ENCODE peak calls at places on chromosomes 6 and 20, in five cellular contexts. S is BJ, V is skeletal muscle cell, C is astrocyte of the spinal cord, M is MM.1S. J is an unnamed sample.

GRCh38 chr6:56435326-56435725 is 187.9 kb upstream of the COL21A1 start:
- DNase-seq in S (no peak), V (no peak), C (no peak), M (no peak), J (no peak)

GRCh38 chr6:113732384-113732966 is 124.7 kb upstream of the MARCKS start:
- DNase-seq in S (no peak), V (peak), C (peak), M (no peak), J (no peak)

GRCh38 chr20:51185277-51185676 is 162.4 kb upstream of the KCNG1 start:
- DNase-seq in S (no peak), V (no peak), C (no peak), M (no peak), J (no peak)

GRCh38 chr6:133610271-133610840 is 278.6 kb upstream of the TCF21 start:
- DNase-seq in S (no peak), V (no peak), C (peak), M (no peak), J (no peak)

GRCh38 chr6:143457563-143458359 is 7.2 kb downstream of the PEX3 start:
- DNase-seq in S (no peak), V (no peak), C (peak), M (no peak), J (no peak)

GRCh38 chr6:29757701-29758293 is 34.6 kb downstream of the HLA-F start:
- DNase-seq in S (no peak), V (no peak), C (no peak), M (no peak), J (no peak)

GRCh38 chr6:22320750-22321149 is 23.9 kb upstream of the PRL start:
- DNase-seq in S (peak), V (peak), C (peak), M (no peak), J (no peak)

GRCh38 chr6:2028457-2029038 is 216.9 kb downstream of the GMDS start:
- DNase-seq in S (no peak), V (no peak), C (no peak), M (no peak), J (peak)

GRCh38 chr6:16355699-16356481 is 117.5 kb downstream of the GMPR start:
- DNase-seq in S (no peak), V (no peak), C (peak), M (no peak), J (no peak)

GRCh38 chr6:80550748-80551147 is 444.3 kb downstream of the BCKDHB start:
- DNase-seq in S (no peak), V (no peak), C (no peak), M (no peak), J (no peak)

GRCh38 chr6:79404677-79405076 is 132.6 kb downstream of the LCA5 start:
- DNase-seq in S (no peak), V (no peak), C (no peak), M (no peak), J (no peak)

GRCh38 chr20:41204304-41205265 is 67.2 kb downstream of the PLCG1 start:
- DNase-seq in S (no peak), V (no peak), C (no peak), M (no peak), J (no peak)

GRCh38 chr20:48638546-48638945 is 189.3 kb downstream of the PREX1 start:
- DNase-seq in S (no peak), V (no peak), C (peak), M (no peak), J (no peak)

GRCh38 chr20:61118429-61119224 is 133.4 kb upstream of the CDH4 start:
- DNase-seq in S (no peak), V (peak), C (peak), M (no peak), J (no peak)

GRCh38 chr6:41938590-41938989 is 3.0 kb downstream of the CCND3 start:
- DNase-seq in S (no peak), V (no peak), C (no peak), M (no peak), J (no peak)
- H3K4me3 ChIP-seq in S (no peak), V (peak), C (no peak), M (no peak), J (peak)

GRCh38 chr20:53738945-53739798 is 145.5 kb upstream of the ZNF217 start:
- DNase-seq in S (no peak), V (no peak), C (no peak), M (peak), J (no peak)
- H3K4me3 ChIP-seq in S (peak), V (peak), C (no peak), M (peak), J (no peak)

DNA sequence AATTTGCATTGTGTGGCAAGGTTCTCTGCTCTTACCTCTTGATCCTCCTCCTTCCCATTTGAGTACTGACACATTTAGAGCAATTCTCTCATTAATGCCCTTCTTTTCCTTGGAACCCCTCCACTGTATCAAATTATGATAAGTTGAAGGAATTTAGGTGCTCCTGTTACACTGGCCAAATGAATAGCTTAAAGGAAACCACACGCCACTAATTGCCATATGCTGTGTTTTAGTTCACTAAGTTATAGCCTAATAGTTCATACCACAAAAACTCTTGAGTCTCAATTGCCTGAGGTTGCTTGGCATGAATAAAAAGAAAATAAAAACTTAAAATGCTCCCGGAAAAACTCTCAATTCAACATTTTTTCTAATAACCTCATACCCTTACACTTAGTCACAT is 1239.3 kb downstream of the EPHA7 start:
- DNase-seq in S (no peak), V (no peak), C (no peak), M (no peak), J (no peak)
- H3K4me3 ChIP-seq in S (no peak), V (no peak), C (no peak), M (no peak), J (no peak)

GRCh38 chr20:3753098-3753497 is 14.5 kb downstream of the ADISSP start:
- DNase-seq in S (no peak), V (no peak), C (peak), M (no peak), J (peak)

GRCh38 chr20:3753501-3754257 is 13.9 kb downstream of the ADISSP start:
- DNase-seq in S (no peak), V (no peak), C (no peak), M (no peak), J (no peak)

GRCh38 chr20:3751284-3751663 is 16.3 kb downstream of the ADISSP start:
- DNase-seq in S (no peak), V (no peak), C (no peak), M (no peak), J (no peak)

GRCh38 chr20:3752386-3752759 is 15.2 kb downstream of the ADISSP start:
- DNase-seq in S (no peak), V (no peak), C (no peak), M (no peak), J (no peak)

GRCh38 chr20:3751664-3752385 is 15.7 kb downstream of the ADISSP start:
- DNase-seq in S (no peak), V (no peak), C (no peak), M (no peak), J (no peak)
- H3K4me3 ChIP-seq in S (no peak), V (no peak), C (no peak), M (no peak), J (no peak)

GRCh38 chr6:150145427-150145826 is 2.6 kb downstream of the PPP1R14C start:
- DNase-seq in S (no peak), V (no peak), C (no peak), M (no peak), J (no peak)

GRCh38 chr6:150142304-150142656 is 564 bp upstream of the PPP1R14C start:
- DNase-seq in S (no peak), V (peak), C (no peak), M (no peak), J (no peak)

GRCh38 chr6:150144294-150144868 is 1.5 kb downstream of the PPP1R14C start:
- DNase-seq in S (no peak), V (no peak), C (no peak), M (no peak), J (no peak)

GRCh38 chr6:150142657-150143501 is at the start of gene PPP1R14C:
- DNase-seq in S (no peak), V (no peak), C (no peak), M (no peak), J (peak)

DNA sequence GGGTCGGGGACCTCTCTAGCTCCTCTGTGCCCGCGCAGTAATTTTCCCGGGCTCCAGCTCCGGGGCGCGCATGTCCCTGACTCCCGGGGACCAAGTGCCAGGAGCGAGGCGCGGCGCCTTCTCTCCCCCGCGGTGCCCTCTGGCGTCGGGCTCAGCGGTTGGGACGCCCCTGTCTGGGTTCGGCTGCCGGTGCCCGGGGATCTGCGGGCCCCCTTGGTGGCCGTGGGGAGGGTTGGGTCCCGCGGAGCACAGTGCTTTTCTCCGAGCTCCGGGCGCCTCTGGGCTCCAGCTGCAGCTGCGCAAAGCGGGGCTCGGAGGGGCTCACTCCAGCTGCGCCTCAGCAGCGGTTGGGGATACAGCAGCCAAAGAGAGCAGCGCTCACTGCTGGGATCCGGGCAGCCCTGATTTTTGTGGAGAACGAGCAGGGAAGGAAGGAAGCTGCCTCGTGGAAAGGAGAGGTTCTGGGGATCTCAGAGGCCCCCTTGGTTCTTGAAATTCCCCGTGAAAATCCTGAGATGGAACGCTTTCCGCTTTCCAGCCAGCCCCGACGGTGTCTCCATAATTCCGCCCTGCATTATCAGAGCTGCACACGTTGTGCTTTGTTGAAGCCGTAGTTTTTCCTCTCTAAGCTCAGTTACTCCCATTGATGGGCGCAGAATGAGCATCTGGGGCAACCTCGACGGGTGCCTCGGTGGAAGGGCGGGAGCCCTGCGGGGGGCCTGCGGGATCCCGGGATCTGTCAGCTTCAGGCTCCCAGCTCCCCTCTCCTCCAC is 863 bp downstream of the PPP1R14C start:
- DNase-seq in S (no peak), V (no peak), C (no peak), M (no peak), J (no peak)
- H3K4me3 ChIP-seq in S (peak), V (peak), C (no peak), M (no peak), J (no peak)

GRCh38 chr6:11089695-11090094 is 3.9 kb upstream of the SMIM13 start:
- DNase-seq in S (no peak), V (no peak), C (no peak), M (no peak), J (no peak)

GRCh38 chr6:11093591-11094410 is at the start of gene SMIM13:
- DNase-seq in S (peak), V (peak), C (peak), M (peak), J (peak)

GRCh38 chr6:11094411-11094851 is 797 bp downstream of the SMIM13 start:
- DNase-seq in S (no peak), V (no peak), C (peak), M (peak), J (no peak)

GRCh38 chr6:11093065-11093590 is 506 bp upstream of the SMIM13 start:
- DNase-seq in S (no peak), V (no peak), C (no peak), M (peak), J (peak)

GRCh38 chr6:11092654-11093053 is 980 bp upstream of the SMIM13 start:
- DNase-seq in S (no peak), V (no peak), C (no peak), M (no peak), J (no peak)
- H3K4me3 ChIP-seq in S (peak), V (peak), C (peak), M (peak), J (peak)

DNA sequence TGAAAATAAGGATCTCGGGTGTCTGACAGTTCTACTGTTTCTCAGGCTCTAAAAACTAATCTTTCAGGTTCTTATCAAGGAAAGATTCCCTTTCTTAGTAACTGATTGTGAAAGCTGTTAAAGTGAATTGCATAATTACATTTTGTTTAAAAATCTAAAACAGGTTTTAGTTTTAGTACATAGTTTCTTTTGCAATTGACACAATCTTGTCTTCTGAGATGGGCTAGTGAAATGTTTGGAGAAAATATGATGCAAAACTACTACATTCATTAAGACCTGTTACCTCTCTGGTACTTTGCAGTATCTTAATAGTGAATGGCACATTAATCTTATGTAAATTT is 298.4 kb downstream of the UTRN start:
- DNase-seq in S (no peak), V (no peak), C (no peak), M (no peak), J (no peak)
- H3K4me3 ChIP-seq in S (peak), V (no peak), C (peak), M (peak), J (peak)

DNA sequence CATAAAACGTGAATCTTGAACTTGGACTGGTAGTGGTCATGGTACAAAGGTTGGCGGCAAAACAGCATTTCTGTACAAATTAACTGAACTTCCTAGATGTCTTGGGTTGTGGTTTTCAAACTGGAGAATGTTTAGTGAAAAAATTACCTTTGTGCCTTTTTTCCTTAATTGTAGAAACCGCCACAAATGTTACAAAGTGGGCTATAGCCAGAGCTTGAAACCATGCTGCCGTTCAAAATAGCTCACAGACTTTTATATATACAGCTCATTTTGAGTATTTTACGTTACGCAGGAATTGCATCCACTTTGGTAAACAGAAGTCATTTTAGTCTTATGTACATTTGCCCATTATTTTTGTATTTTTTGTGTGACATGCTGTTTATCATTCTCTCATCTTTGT is 1.9 kb downstream of the MYO6 start:
- DNase-seq in S (no peak), V (no peak), C (no peak), M (no peak), J (no peak)
- H3K4me3 ChIP-seq in S (no peak), V (no peak), C (no peak), M (peak), J (no peak)

GRCh38 chr6:11320914-11321549 is 88.6 kb upstream of the NEDD9 start:
- DNase-seq in S (no peak), V (no peak), C (no peak), M (no peak), J (no peak)

GRCh38 chr6:11325431-11325830 is 93.0 kb upstream of the NEDD9 start:
- DNase-seq in S (no peak), V (no peak), C (no peak), M (no peak), J (no peak)

GRCh38 chr6:11324453-11325023 is 92.1 kb upstream of the NEDD9 start:
- DNase-seq in S (no peak), V (peak), C (no peak), M (peak), J (no peak)

GRCh38 chr6:11322252-11322885 is 89.9 kb upstream of the NEDD9 start:
- DNase-seq in S (no peak), V (no peak), C (no peak), M (no peak), J (no peak)

GRCh38 chr6:11323666-11324452 is 91.4 kb upstream of the NEDD9 start:
- DNase-seq in S (no peak), V (no peak), C (no peak), M (no peak), J (no peak)
- H3K4me3 ChIP-seq in S (no peak), V (no peak), C (no peak), M (no peak), J (no peak)

GRCh38 chr20:62772994-62773858 is 23.0 kb upstream of the MRGBP start:
- DNase-seq in S (no peak), V (no peak), C (peak), M (no peak), J (no peak)
- H3K4me3 ChIP-seq in S (no peak), V (no peak), C (no peak), M (no peak), J (no peak)

J was measured in Jurkat, Clone E6-1.